ENCODE peak calls at places on chromosomes 4 and X, in five cellular contexts. I is HCT116, Y is BJ, L is kidney epithelial cell, D is heart right ventricle. M is an unnamed sample.

GRCh38 chr4:142901166-142901662 is 55.1 kb upstream of the INPP4B start:
- DNase-seq in L (no peak), Y (no peak), D (no peak), I (no peak), M (no peak)

GRCh38 chr4:31051565-31051964 is 331.4 kb downstream of the PCDH7 start:
- DNase-seq in D (no peak), I (no peak), Y (no peak), L (no peak), M (no peak)

GRCh38 chr4:95528388-95528787 is 20.4 kb downstream of the UNC5C start:
- DNase-seq in D (no peak), Y (no peak), L (no peak), I (no peak), M (no peak)

GRCh38 chr4:48692897-48693296 is 87.2 kb downstream of the FRYL start:
- DNase-seq in Y (no peak), L (no peak), I (no peak), D (no peak), M (peak)

GRCh38 chr4:131002132-131002531 is 1906.2 kb downstream of the C4orf33 start:
- DNase-seq in L (no peak), I (no peak), D (no peak), Y (no peak), M (no peak)

GRCh38 chr4:151573945-151574344 is 165.0 kb downstream of the FHIP1A start:
- DNase-seq in I (no peak), Y (no peak), D (no peak), L (no peak), M (no peak)

GRCh38 chr4:8252301-8253173 is 17.0 kb upstream of the HTRA3 start:
- DNase-seq in Y (no peak), I (no peak), L (no peak), D (peak), M (no peak)

GRCh38 chr4:9977518-9978031 is 43.7 kb downstream of the SLC2A9 start:
- DNase-seq in Y (no peak), I (no peak), D (no peak), L (no peak), M (no peak)

GRCh38 chrX:20322887-20323286 is 56.2 kb upstream of the RPS6KA3 start:
- DNase-seq in L (no peak), I (no peak), D (no peak), Y (no peak), M (no peak)

GRCh38 chrX:20325786-20326388 is 59.2 kb upstream of the RPS6KA3 start:
- DNase-seq in L (no peak), I (no peak), D (no peak), Y (no peak), M (no peak)

GRCh38 chrX:20319054-20319453 is 52.3 kb upstream of the RPS6KA3 start:
- DNase-seq in L (no peak), I (no peak), D (no peak), Y (no peak), M (no peak)

GRCh38 chrX:20317873-20318272 is 51.2 kb upstream of the RPS6KA3 start:
- DNase-seq in I (no peak), Y (no peak), L (no peak), D (no peak), M (peak)

DNA sequence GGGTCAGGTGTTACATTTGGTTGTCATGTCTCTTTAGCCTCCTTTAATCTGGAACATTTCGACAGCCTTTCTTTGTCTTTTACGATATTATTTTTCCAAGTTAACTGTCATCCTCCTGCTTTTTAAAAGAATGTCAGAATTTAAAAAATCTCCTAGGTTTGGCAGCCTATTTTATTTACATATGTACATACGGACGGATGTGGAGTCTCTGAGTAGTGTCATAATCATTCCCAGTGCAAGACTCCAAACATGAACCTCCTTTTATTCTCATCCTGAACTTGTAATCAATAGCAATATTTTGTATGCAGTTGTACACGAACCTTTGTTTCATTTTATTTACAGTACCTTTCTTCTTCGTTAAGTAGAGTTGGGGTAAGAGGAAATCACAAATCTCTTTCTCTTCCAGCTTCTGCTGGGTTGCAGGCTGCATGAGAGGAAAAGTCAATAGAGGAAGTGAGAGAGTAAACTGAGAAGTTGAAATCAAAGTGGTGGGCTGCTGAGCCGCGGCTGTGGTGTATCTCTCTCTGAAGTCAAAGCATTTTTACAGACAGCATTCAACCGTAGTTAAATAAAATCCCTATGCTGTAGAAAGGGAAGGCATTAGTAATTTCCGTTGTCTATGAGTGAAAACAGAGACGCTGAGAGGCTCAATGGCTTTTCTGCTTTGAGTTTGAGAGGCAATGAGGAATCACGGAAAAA is 53.9 kb upstream of the RPS6KA3 start:
- DNase-seq in L (no peak), D (no peak), I (no peak), Y (no peak), M (no peak)
- H3K4me3 ChIP-seq in L (no peak), D (no peak), I (no peak), Y (no peak), M (peak)

GRCh38 chrX:153470411-153471363 is at the start of gene HAUS7:
- DNase-seq in Y (no peak), L (peak), D (peak), I (peak), M (peak)
- TF ChIP-seq CTCF in Y (peak), L (peak), D (peak), I (peak), M (peak)

GRCh38 chrX:120629667-120630537 is at the start of gene C1GALT1C1:
- DNase-seq in Y (peak), I (peak), D (peak), L (peak), M (peak)
- H3K4me3 ChIP-seq in Y (peak), I (peak), D (peak), L (peak), M (peak)

GRCh38 chrX:103687696-103688191 is 1.2 kb upstream of the MORF4L2 start:
- DNase-seq in Y (no peak), D (peak), L (peak), I (peak), M (peak)
- TF ChIP-seq CTCF in Y (peak), D (peak), L (peak), I (peak), M (peak)

GRCh38 chr4:83625807-83626206 is 89.9 kb downstream of the GPAT3 start:
- DNase-seq in D (no peak), I (no peak), Y (no peak), L (no peak), M (no peak)
- H3K4me3 ChIP-seq in D (no peak), I (no peak), Y (no peak), L (no peak), M (no peak)

GRCh38 chrX:12790878-12791252 is 347 bp upstream of the PRPS2 start:
- DNase-seq in Y (no peak), D (no peak), L (no peak), I (no peak), M (no peak)

GRCh38 chrX:12792711-12793110 is 1.5 kb downstream of the PRPS2 start:
- DNase-seq in D (no peak), L (no peak), I (no peak), Y (no peak), M (no peak)

GRCh38 chrX:12788645-12789044 is 2.6 kb upstream of the PRPS2 start:
- DNase-seq in D (no peak), Y (no peak), I (no peak), L (no peak), M (no peak)

GRCh38 chrX:12789976-12790375 is 1.2 kb upstream of the PRPS2 start:
- DNase-seq in Y (no peak), I (no peak), D (no peak), L (no peak), M (no peak)

GRCh38 chrX:12791253-12792228 is at the start of gene PRPS2:
- DNase-seq in L (no peak), I (no peak), Y (no peak), D (peak), M (peak)
- TF ChIP-seq CTCF in L (no peak), I (no peak), Y (no peak), D (no peak), M (no peak)

DNA sequence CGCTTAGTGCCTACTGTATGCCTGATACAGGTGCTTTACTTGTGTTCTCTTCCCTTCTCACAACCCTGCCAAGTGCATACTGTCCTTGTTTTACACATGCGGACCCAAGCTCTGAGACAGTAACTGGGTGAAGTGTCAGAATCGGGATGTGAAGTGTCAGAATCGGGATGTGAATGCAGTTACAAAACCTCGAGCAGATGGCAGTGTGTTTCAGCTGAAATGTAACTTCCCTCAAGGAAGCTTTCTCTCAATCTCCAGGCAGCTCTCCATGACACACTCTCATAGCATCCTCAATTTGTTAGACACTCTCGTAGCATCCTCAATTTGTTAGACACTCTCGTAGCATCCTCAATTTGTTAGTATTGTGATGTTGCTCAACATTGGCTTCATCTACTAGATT is 1.0 kb upstream of the HPSE start:
- DNase-seq in D (no peak), Y (no peak), I (no peak), L (no peak), M (peak)
- H3K4me3 ChIP-seq in D (no peak), Y (no peak), I (no peak), L (no peak), M (no peak)

GRCh38 chr4:145182212-145182611 is 1.8 kb upstream of the OTUD4 start:
- DNase-seq in L (no peak), Y (no peak), I (no peak), D (no peak), M (no peak)

GRCh38 chr4:145179201-145179860 is 1.1 kb downstream of the OTUD4 start:
- DNase-seq in Y (no peak), D (peak), I (peak), L (no peak), M (peak)

GRCh38 chr4:145181091-145181501 is 707 bp upstream of the OTUD4 start:
- DNase-seq in L (no peak), I (no peak), Y (no peak), D (no peak), M (no peak)

GRCh38 chr4:145178740-145179139 is 1.6 kb downstream of the OTUD4 start:
- DNase-seq in I (no peak), D (no peak), L (no peak), Y (no peak), M (no peak)

GRCh38 chr4:145180298-145181090 is at the start of gene OTUD4:
- DNase-seq in I (peak), L (peak), D (peak), Y (peak), M (peak)
- TF ChIP-seq CTCF in I (no peak), L (peak), D (peak), Y (peak), M (peak)